ENCODE peak calls at places on chromosomes 6 and 20, in eight cellular contexts. L is heart left ventricle, E is uterus, V is GM12864, K is WERI-Rb-1, D is nephron progenitor cell, M is left ventricle myocardium inferior, J is GM20000. A is an unnamed sample.

GRCh38 chr6:130967502-130968469 is 95.3 kb downstream of the EPB41L2 start:
- DNase-seq in L (no peak), E (no peak), V (no peak), K (no peak), D (no peak), M (no peak), J (no peak), A (no peak)

GRCh38 chr6:122339661-122340060 is 59.8 kb upstream of the HSF2 start:
- DNase-seq in L (no peak), E (no peak), V (no peak), K (no peak), D (no peak), M (no peak), J (no peak), A (no peak)

GRCh38 chr6:113610377-113610988 is 246.7 kb upstream of the MARCKS start:
- DNase-seq in L (no peak), E (no peak), V (no peak), K (no peak), D (no peak), M (no peak), J (no peak), A (no peak)

GRCh38 chr20:33918662-33919061 is 75.0 kb upstream of the RALY start:
- DNase-seq in L (no peak), E (no peak), V (no peak), K (no peak), D (no peak), M (no peak), J (no peak), A (no peak)

GRCh38 chr20:34365765-34366213 is 2.7 kb downstream of the ITCH start:
- DNase-seq in L (no peak), E (no peak), V (peak; percentile 80), K (no peak), D (no peak), M (no peak), J (peak; percentile 74), A (peak; percentile 72)

GRCh38 chr20:8187740-8188139 is 55.7 kb downstream of the PLCB1 start:
- DNase-seq in L (no peak), E (no peak), V (no peak), K (no peak), D (no peak), M (no peak), J (no peak), A (no peak)

GRCh38 chr6:156777866-156778614 is 862 bp downstream of the ARID1B start:
- DNase-seq in L (peak; percentile 70), E (peak; percentile 39), V (no peak), K (peak; percentile 57), D (peak; percentile 60), M (peak; percentile 66), J (peak; percentile 82), A (peak; percentile 58)

GRCh38 chr20:2093200-2093781 is 8.3 kb upstream of the STK35 start:
- DNase-seq in L (no peak), E (no peak), V (no peak), K (peak; percentile 58), D (peak; percentile 23), M (no peak), J (peak; percentile 37), A (peak; percentile 27)

GRCh38 chr20:16106191-16106849 is 466.9 kb downstream of the KIF16B start:
- DNase-seq in L (no peak), E (no peak), V (no peak), K (no peak), D (no peak), M (no peak), J (no peak), A (no peak)

GRCh38 chr20:17725094-17725835 is 25.5 kb downstream of the BANF2 start:
- DNase-seq in L (peak; percentile 41), E (no peak), V (no peak), K (peak; percentile 66), D (no peak), M (no peak), J (no peak), A (no peak)

GRCh38 chr20:57683876-57684275 is 25.9 kb downstream of the PMEPA1 start:
- DNase-seq in L (no peak), E (no peak), V (no peak), K (no peak), D (peak; percentile 61), M (no peak), J (no peak), A (no peak)

GRCh38 chr6:158505194-158505593 is 54.7 kb upstream of the TMEM181 start:
- DNase-seq in L (no peak), E (no peak), V (no peak), K (no peak), D (no peak), M (no peak), J (no peak), A (no peak)

GRCh38 chr6:158507174-158507573 is 52.7 kb upstream of the TMEM181 start:
- DNase-seq in L (no peak), E (no peak), V (no peak), K (no peak), D (no peak), M (no peak), J (no peak), A (no peak)

GRCh38 chr6:158506577-158506976 is 53.3 kb upstream of the TMEM181 start:
- DNase-seq in L (no peak), E (no peak), V (no peak), K (peak; percentile 50), D (peak; percentile 36), M (no peak), J (no peak), A (no peak)

GRCh38 chr6:158509465-158509864 is 50.4 kb upstream of the TMEM181 start:
- DNase-seq in L (no peak), E (no peak), V (no peak), K (no peak), D (no peak), M (no peak), J (no peak), A (no peak)

GRCh38 chr6:158508450-158508849 is 51.4 kb upstream of the TMEM181 start:
- DNase-seq in L (no peak), E (no peak), V (no peak), K (no peak), D (no peak), M (no peak), J (no peak), A (no peak)
- TF ChIP-seq CTCF in L (no peak), E (no peak), V (no peak), K (no peak), D (no peak), M (no peak), J (no peak), A (no peak)

GRCh38 chr20:62368629-62369507 is 1.8 kb upstream of the LAMA5 start:
- DNase-seq in L (peak; percentile 70), E (peak; percentile 71), V (no peak), K (peak; percentile 96), D (peak; percentile 81), M (no peak), J (no peak), A (no peak)
- TF ChIP-seq CTCF in L (peak; percentile 59), E (peak; percentile 23), V (peak; percentile 27), K (peak; percentile 68), D (peak; percentile 60), M (peak; percentile 65), J (peak; percentile 25), A (peak; percentile 20)

DNA sequence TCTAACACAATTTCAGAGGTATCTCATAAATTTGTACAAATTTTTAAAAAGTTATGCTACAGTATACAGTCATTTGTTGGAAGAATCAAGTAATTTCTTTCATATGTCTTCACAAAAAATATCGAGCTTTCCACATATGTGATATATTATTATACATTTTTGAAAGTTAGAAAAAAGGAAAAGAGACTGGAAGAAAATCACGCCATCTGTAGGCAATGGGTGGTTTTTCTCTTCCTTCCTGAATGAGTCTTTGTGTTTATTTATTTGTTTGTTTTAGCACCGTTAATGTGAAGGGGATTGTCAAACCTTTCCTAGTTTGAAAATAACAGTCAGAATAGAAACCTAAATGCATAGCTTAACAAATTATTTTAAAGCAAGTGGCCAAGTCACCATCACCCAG is 130.6 kb downstream of the SYNDIG1 start:
- DNase-seq in L (no peak), E (no peak), V (no peak), K (no peak), D (no peak), M (no peak), J (no peak), A (no peak)
- TF ChIP-seq CTCF in L (no peak), E (no peak), V (no peak), K (no peak), D (no peak), M (no peak), J (no peak), A (no peak)

GRCh38 chr6:41942045-41942851 is 640 bp upstream of the CCND3 start:
- DNase-seq in L (no peak), E (peak; percentile 34), V (no peak), K (no peak), D (no peak), M (no peak), J (no peak), A (no peak)

GRCh38 chr6:41939848-41940758 is 1.5 kb downstream of the CCND3 start:
- DNase-seq in L (no peak), E (no peak), V (no peak), K (peak; percentile 75), D (peak; percentile 44), M (peak; percentile 21), J (no peak), A (no peak)

GRCh38 chr6:41941280-41942044 is at the start of gene CCND3:
- DNase-seq in L (peak; percentile 97), E (peak; percentile 88), V (peak; percentile 66), K (peak; percentile 98), D (peak; percentile 94), M (peak; percentile 96), J (peak; percentile 95), A (peak; percentile 94)

GRCh38 chr6:41939091-41939847 is 2.3 kb downstream of the CCND3 start:
- DNase-seq in L (peak; percentile 62), E (peak; percentile 42), V (no peak), K (peak; percentile 65), D (peak; percentile 30), M (peak; percentile 49), J (no peak), A (no peak)

DNA sequence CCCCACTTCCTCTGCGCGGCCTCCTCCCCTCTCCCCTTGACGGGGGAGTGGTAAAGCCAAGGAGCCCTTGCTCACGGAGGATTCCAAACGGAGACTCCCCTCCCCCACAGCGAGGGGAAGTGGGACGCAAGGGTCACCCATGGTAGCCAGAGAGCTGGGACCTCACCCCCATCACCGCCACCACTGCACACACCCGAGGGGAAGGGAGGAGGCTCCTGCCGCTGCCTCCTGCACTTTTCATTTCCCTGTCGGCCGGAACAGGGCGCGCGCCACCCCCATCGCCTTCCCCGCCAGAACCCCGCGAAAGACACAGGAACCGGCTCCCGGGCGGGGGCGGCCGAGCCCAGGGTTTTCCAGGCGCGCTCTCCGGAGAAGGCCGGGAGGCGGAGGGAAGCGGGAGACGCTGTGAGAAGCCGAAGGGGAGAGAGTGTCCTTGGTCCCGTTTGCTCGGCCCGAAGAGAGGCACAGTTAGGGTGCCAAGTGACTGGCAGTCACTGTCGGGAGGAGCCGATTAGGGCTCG is 789 bp downstream of the CCND3 start:
- DNase-seq in L (peak; percentile 74), E (peak; percentile 39), V (no peak), K (peak; percentile 63), D (peak; percentile 62), M (peak; percentile 69), J (peak; percentile 42), A (peak; percentile 40)
- TF ChIP-seq CTCF in L (no peak), E (no peak), V (no peak), K (no peak), D (no peak), M (peak; percentile 14), J (no peak), A (no peak)